ENCODE peak calls at places on chromosomes 16 and 17, in eight cellular contexts. O, V, A, G, Y, F, I and L are unnamed samples.

GRCh38 chr16:11903906-11904305 is 11.8 kb downstream of the GSPT1 start:
- DNase-seq in A (no peak), O (no peak), F (no peak), I (no peak), G (no peak), V (no peak), Y (no peak), L (no peak)

GRCh38 chr16:27748868-27749546 is 199.1 kb downstream of the KATNIP start:
- DNase-seq in G (no peak), O (peak; percentile 79), A (peak; percentile 84), Y (peak; percentile 66), I (peak; percentile 25), V (peak; percentile 88), F (peak; percentile 47), L (peak; percentile 54)

GRCh38 chr16:85151603-85152413 is 39.5 kb upstream of the CIBAR2 start:
- DNase-seq in F (no peak), O (peak; percentile 60), I (no peak), G (peak; percentile 91), Y (peak; percentile 94), A (peak; percentile 78), V (peak; percentile 89), L (no peak)

GRCh38 chr17:10768766-10769383 is 35.0 kb downstream of the TMEM238L start:
- DNase-seq in A (no peak), I (no peak), G (no peak), F (no peak), O (no peak), V (no peak), Y (no peak), L (no peak)

GRCh38 chr16:83686726-83687125 is 121.1 kb upstream of the HSBP1 start:
- DNase-seq in F (no peak), V (no peak), G (no peak), Y (no peak), I (no peak), A (no peak), O (no peak), L (no peak)

GRCh38 chr16:62035115-62036092 is 834 bp downstream of the CDH8 start:
- DNase-seq in V (peak; percentile 28), G (no peak), O (no peak), A (no peak), I (no peak), Y (no peak), F (no peak), L (no peak)

GRCh38 chr16:49698931-49699715 is 156.8 kb downstream of the ZNF423 start:
- DNase-seq in V (no peak), I (no peak), G (peak; percentile 87), Y (peak; percentile 93), F (no peak), O (no peak), A (no peak), L (no peak)

GRCh38 chr16:74759564-74759963 is 15.1 kb downstream of the FA2H start:
- DNase-seq in I (no peak), F (no peak), Y (no peak), V (no peak), A (no peak), G (no peak), O (no peak), L (no peak)

GRCh38 chr16:88328313-88328660 is 54.5 kb upstream of the ZNF469 start:
- DNase-seq in O (no peak), V (no peak), G (no peak), A (no peak), F (no peak), Y (no peak), I (no peak), L (no peak)

GRCh38 chr16:58019866-58020538 is 5.6 kb upstream of the MMP15 start:
- DNase-seq in Y (no peak), G (no peak), V (no peak), O (no peak), A (no peak), I (no peak), F (no peak), L (no peak)

GRCh38 chr17:27520571-27521185 is 64.4 kb downstream of the KSR1 start:
- DNase-seq in F (no peak), A (no peak), G (no peak), V (no peak), O (no peak), Y (no peak), I (no peak), L (no peak)

GRCh38 chr17:823501-823902 is 41.3 kb downstream of the MRM3 start:
- DNase-seq in A (no peak), Y (no peak), I (no peak), O (no peak), G (no peak), F (no peak), V (no peak), L (no peak)

GRCh38 chr16:49788936-49789335 is 67.0 kb downstream of the ZNF423 start:
- DNase-seq in V (peak; percentile 29), A (no peak), I (no peak), O (no peak), G (no peak), F (no peak), Y (no peak), L (no peak)

GRCh38 chr17:57138956-57139576 is 54.0 kb downstream of the AKAP1 start:
- DNase-seq in F (no peak), A (peak; percentile 22), G (no peak), V (no peak), I (no peak), Y (no peak), O (no peak), L (no peak)
- H3K27ac ChIP-seq in F (no peak overlapping the region), A (no peak overlapping the region), G (no peak overlapping the region), V (no peak overlapping the region), I (no peak overlapping the region), Y (no peak overlapping the region), O (no peak overlapping the region), L (no peak overlapping the region)

DNA sequence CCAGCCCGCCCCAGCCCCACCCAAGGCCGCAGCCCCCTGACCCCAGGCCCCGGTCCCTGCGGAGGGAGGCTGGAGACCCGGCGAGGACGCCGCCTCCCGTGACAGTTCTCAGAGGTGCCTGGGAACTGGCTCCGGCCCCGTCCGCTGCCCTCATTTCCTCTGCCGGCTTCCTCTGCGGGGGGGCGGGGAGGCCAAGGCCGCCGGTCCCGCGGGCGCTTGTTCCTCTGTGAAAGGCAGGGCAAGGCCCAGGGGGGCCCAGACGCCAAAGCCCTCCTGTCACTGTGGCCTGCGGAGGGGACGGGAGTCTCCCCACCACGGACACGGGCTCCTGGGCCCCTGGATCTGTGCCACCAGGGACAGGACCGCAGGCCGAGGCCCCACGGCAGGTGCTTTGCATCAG is 5.0 kb upstream of the PVALEF start:
- DNase-seq in A (no peak), Y (peak; percentile 84), V (no peak), O (no peak), G (no peak), I (no peak), F (peak; percentile 85), L (no peak)
- H3K27ac ChIP-seq in A (no peak overlapping the region), Y (no peak overlapping the region), V (no peak overlapping the region), O (no peak overlapping the region), G (no peak overlapping the region), I (no peak overlapping the region), F (peak overlapping the region; percentile 78), L (no peak overlapping the region)

GRCh38 chr17:19237389-19238166 is 412 bp downstream of the EPN2 start:
- DNase-seq in G (no peak), A (no peak), Y (peak; percentile 81), F (peak; percentile 53), V (peak; percentile 70), I (peak; percentile 27), O (peak; percentile 47), L (no peak)
- H3K27ac ChIP-seq in G (peak overlapping the region; percentile 85), A (peak overlapping the region; percentile 74), Y (peak overlapping the region; percentile 45), F (peak overlapping the region; percentile 88), V (peak overlapping the region; percentile 93), I (peak overlapping the region; percentile 60), O (peak overlapping the region; percentile 75), L (peak overlapping the region; percentile 63)

GRCh38 chr17:17004251-17004996 is 32.5 kb upstream of the TNFRSF13B start:
- DNase-seq in G (no peak), A (no peak), I (no peak), F (no peak), Y (no peak), V (no peak), O (no peak), L (no peak)

DNA sequence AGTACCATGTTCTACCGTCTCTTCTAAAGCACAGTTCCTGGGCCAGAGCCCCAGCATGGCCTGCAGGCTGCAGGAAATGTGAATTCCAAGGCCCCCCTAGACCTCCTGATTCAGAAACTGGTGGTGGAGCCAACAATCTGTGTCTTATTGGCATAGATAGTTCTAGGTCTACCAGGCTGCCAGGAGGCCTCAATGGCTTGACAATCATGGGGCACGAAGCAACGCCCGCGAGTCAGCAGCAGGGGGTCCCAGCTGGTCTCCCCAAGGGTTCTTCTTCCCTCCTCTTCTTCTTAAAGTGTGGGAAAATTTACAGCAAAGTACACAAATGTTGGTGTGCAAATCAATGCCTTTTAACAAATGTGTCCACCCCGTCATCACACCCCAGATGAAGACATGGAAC is 33.3 kb upstream of the MPRIP start:
- DNase-seq in V (no peak), G (no peak), I (no peak), O (no peak), A (no peak), F (no peak), Y (no peak), L (no peak)
- H3K27ac ChIP-seq in V (no peak overlapping the region), G (peak overlapping the region; percentile 12), I (no peak overlapping the region), O (no peak overlapping the region), A (no peak overlapping the region), F (peak overlapping the region; percentile 36), Y (no peak overlapping the region), L (no peak overlapping the region)

GRCh38 chr17:66954632-66955031 is 9.9 kb upstream of the CACNG4 start:
- DNase-seq in O (no peak), A (no peak), F (no peak), Y (no peak), I (no peak), G (no peak), V (no peak), L (no peak)
- H3K27ac ChIP-seq in O (no peak overlapping the region), A (no peak overlapping the region), F (no peak overlapping the region), Y (no peak overlapping the region), I (no peak overlapping the region), G (no peak overlapping the region), V (no peak overlapping the region), L (no peak overlapping the region)

DNA sequence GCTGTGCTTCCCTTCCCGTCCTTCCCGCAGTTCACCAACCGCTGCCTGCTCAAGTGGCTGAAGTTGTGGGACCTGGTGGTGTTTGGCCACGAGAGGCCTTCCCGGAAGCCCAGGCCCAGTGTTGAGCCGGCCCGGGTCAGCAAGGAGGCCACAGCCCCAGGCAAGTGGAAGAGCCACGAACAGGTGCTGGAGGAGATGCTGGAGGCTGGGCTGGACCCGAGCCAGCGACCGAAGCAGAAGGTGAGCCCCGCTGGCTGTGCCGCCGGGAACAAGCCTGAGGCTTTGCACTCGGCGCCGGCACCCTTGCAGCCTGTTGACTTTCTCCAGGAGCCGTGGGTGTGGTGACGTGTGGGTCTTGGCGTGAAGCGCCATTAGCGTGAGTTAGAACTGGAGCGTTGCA is 2.7 kb downstream of the CHTF18 start:
- DNase-seq in A (no peak), I (no peak), O (no peak), G (no peak), V (no peak), F (no peak), Y (no peak), L (no peak)
- H3K27ac ChIP-seq in A (no peak overlapping the region), I (no peak overlapping the region), O (no peak overlapping the region), G (no peak overlapping the region), V (no peak overlapping the region), F (no peak overlapping the region), Y (no peak overlapping the region), L (no peak overlapping the region)

DNA sequence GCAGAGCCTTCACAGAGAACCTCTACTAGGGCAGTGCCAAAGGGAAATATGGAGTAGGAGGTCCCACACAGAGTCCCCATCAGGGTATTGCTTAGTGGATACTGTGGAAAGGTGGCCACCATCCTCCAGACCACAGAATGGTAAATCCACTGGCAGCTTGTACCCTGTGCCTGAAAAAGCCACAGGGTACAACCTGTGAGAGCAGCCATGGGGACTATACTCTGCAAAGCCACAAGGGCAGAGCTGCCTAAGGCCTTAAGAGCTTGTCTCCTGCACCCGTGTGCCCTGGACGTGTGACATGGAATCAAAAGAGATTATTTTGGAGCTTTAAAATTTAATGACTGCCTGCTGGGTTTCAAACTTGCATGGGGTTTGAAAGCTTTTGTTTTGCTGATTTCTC is 118.0 kb upstream of the SEC14L1 start:
- DNase-seq in F (no peak), O (no peak), A (no peak), G (no peak), I (no peak), Y (no peak), V (no peak), L (no peak)
- H3K27ac ChIP-seq in F (no peak overlapping the region), O (no peak overlapping the region), A (no peak overlapping the region), G (no peak overlapping the region), I (no peak overlapping the region), Y (no peak overlapping the region), V (no peak overlapping the region), L (no peak overlapping the region)